ENCODE peak calls at places on chromosome 21, in five cellular contexts. Y, T, D, B and O are unnamed samples.

GRCh38 chr21:41899431-41900202 is 20.5 kb upstream of the PRDM15 start:
- DNase-seq in B (peak), D (no peak), Y (peak), T (no peak), O (no peak)

GRCh38 chr21:46413365-46413696 is 45.4 kb upstream of the DIP2A start:
- DNase-seq in Y (peak), D (no peak), B (no peak), T (no peak), O (no peak)

GRCh38 chr21:36079010-36079649 is 9.3 kb downstream of the CBR1 start:
- DNase-seq in T (peak), Y (no peak), B (peak), D (no peak), O (no peak)

GRCh38 chr21:42524341-42525227 is 10.9 kb downstream of the SLC37A1 start:
- DNase-seq in D (peak), T (peak), B (peak), Y (peak), O (no peak)

GRCh38 chr21:43300496-43301423 is 126.2 kb downstream of the SIK1 start:
- DNase-seq in T (peak), D (no peak), B (no peak), Y (no peak), O (no peak)

GRCh38 chr21:33428669-33429068 is 25.5 kb downstream of the IFNGR2 start:
- DNase-seq in Y (no peak), D (no peak), B (no peak), T (no peak), O (no peak)

GRCh38 chr21:42455196-42455595 is 40.8 kb downstream of the RSPH1 start:
- DNase-seq in T (no peak), Y (no peak), B (no peak), D (no peak), O (no peak)

GRCh38 chr21:33543505-33544129 is 779 bp downstream of the SON start:
- DNase-seq in T (peak), Y (peak), B (no peak), D (no peak), O (no peak)

GRCh38 chr21:31444061-31444460 is 100.0 kb upstream of the TIAM1 start:
- DNase-seq in T (no peak), B (peak), Y (no peak), D (no peak), O (peak)

GRCh38 chr21:32382108-32382601 is 10.7 kb downstream of the URB1 start:
- DNase-seq in B (no peak), D (peak), Y (no peak), T (no peak), O (peak)

GRCh38 chr21:36089946-36090345 is 20.1 kb downstream of the CBR1 start:
- DNase-seq in D (no peak), T (no peak), B (no peak), Y (no peak), O (no peak)

GRCh38 chr21:16046625-16047340 is 317.0 kb downstream of the USP25 start:
- DNase-seq in Y (no peak), B (no peak), T (peak), D (peak), O (no peak)

GRCh38 chr21:16084776-16085364 is 355.1 kb downstream of the USP25 start:
- DNase-seq in D (peak), B (no peak), T (peak), Y (peak), O (no peak)

GRCh38 chr21:24716306-24716918 is 890.9 kb downstream of the MRPL39 start:
- DNase-seq in T (no peak), Y (no peak), B (no peak), D (peak), O (peak)

GRCh38 chr21:46600978-46601377 is 3.9 kb downstream of the S100B start:
- DNase-seq in D (no peak), T (no peak), B (no peak), Y (no peak), O (no peak)

GRCh38 chr21:42414928-42415769 is 11.4 kb downstream of the UBASH3A start:
- DNase-seq in Y (no peak), T (peak), D (peak), B (peak), O (no peak)

GRCh38 chr21:42220138-42220701 is 1.3 kb downstream of the ABCG1 start:
- DNase-seq in B (peak), Y (peak), D (peak), T (peak), O (no peak)

GRCh38 chr21:32867587-32867986 is 96.0 kb upstream of the PAXBP1 start:
- DNase-seq in D (no peak), T (no peak), Y (no peak), B (no peak), O (no peak)

GRCh38 chr21:42254631-42255030 is 35.7 kb downstream of the ABCG1 start:
- DNase-seq in D (no peak), B (no peak), T (no peak), Y (no peak), O (no peak)

GRCh38 chr21:42624936-42625335 is 28.5 kb upstream of the PDE9A start:
- DNase-seq in D (no peak), B (no peak), T (no peak), Y (peak), O (no peak)

GRCh38 chr21:37195078-37195477 is 72.1 kb downstream of the VPS26C start:
- DNase-seq in B (no peak), Y (no peak), D (no peak), T (no peak), O (no peak)

GRCh38 chr21:42366292-42367010 is at the start of gene TFF1:
- DNase-seq in B (no peak), D (no peak), Y (no peak), T (peak), O (no peak)

GRCh38 chr21:43331111-43331961 is 95.6 kb downstream of the SIK1 start:
- DNase-seq in T (no peak), B (no peak), Y (no peak), D (no peak), O (no peak)

GRCh38 chr21:34936874-34937563 is 112.1 kb downstream of the RUNX1 start:
- DNase-seq in Y (no peak), B (no peak), D (no peak), T (no peak), O (no peak)

GRCh38 chr21:34939673-34940321 is 109.3 kb downstream of the RUNX1 start:
- DNase-seq in D (no peak), Y (no peak), T (no peak), B (no peak), O (no peak)

GRCh38 chr21:34935868-34936267 is 113.2 kb downstream of the RUNX1 start:
- DNase-seq in D (no peak), B (no peak), Y (no peak), T (no peak), O (no peak)

GRCh38 chr21:34936299-34936698 is 112.8 kb downstream of the RUNX1 start:
- DNase-seq in T (no peak), Y (no peak), B (no peak), D (no peak), O (no peak)

DNA sequence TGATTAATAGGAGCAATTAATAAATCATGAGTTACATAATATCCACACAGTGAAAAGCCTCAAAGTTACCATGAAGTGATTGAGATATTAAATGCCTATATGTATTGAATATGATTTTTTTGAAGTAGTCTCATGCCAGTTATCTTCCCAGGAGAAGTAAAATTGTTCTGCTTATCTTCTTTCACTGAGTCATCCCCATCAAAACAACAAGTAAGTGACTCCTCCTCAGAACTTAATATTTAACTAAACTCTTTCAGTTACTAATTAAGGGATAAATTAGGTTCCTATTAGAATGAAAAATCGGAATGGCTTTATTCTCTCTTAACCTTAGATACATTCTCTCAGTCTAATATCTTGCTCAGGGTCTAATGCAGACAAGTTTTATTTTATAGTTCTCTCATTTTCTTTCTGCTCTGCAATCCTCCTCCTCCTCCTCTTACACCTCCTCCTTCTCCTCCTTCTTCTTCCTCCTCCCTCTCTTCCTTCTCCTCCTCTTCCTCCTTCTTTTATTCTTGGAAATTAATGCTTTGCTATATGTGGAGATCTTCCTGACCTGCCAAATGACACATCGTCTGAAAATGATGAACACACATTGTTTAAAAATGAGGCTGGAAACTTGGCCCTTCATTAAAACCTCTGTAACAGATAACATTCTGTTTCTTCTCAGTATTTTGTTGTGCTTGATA is 110.9 kb downstream of the RUNX1 start:
- DNase-seq in B (no peak), T (peak), Y (no peak), D (peak), O (no peak)
- H3K4me3 ChIP-seq in B (no peak), T (no peak), Y (no peak), D (no peak), O (no peak)

DNA sequence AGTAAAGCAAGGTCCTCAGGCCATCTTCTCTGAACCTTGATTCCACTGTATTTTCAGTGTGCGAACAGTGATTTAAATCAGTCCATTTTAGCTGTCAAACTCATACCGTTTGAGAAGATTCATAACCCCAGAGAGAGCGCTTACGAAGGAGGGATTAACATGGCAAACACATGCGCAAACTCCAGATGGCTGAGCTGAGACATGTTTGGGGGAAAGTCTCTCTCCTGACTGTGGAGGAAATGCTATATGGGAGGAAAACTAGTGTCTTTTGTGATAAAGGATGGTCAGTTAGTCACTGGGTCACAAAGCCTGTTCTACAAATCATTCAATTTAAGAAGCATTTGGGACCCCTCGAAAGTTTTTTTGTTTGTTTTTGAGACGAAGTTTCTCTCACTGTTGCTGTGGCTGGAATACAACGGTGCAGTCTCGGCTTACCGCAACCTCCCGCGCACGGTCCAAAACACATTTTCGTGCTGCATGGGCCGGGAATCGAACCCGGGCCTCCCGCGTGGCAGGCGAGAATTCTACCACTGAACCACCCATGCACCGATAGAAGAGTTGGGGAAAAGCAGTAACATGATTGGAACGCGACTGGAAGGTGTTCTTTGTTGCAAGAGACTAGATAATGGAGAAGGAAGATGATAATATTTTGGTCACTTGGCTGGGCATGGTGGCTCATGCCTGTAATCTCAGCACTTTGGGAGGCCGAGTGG is 58.4 kb upstream of the CXADR start:
- DNase-seq in T (peak), Y (no peak), B (no peak), D (peak), O (peak)
- H3K4me3 ChIP-seq in T (peak), Y (no peak), B (no peak), D (no peak), O (no peak)

GRCh38 chr21:27026501-27026900 is 59.6 kb upstream of the ADAMTS5 start:
- DNase-seq in B (no peak), Y (no peak), D (no peak), T (no peak), O (no peak)

GRCh38 chr21:27024316-27024715 is 57.4 kb upstream of the ADAMTS5 start:
- DNase-seq in B (no peak), D (peak), Y (no peak), T (peak), O (peak)

GRCh38 chr21:27023186-27023585 is 56.3 kb upstream of the ADAMTS5 start:
- DNase-seq in Y (no peak), B (no peak), T (no peak), D (no peak), O (no peak)

GRCh38 chr21:27021801-27022200 is 54.9 kb upstream of the ADAMTS5 start:
- DNase-seq in D (no peak), B (no peak), T (no peak), Y (no peak), O (no peak)

DNA sequence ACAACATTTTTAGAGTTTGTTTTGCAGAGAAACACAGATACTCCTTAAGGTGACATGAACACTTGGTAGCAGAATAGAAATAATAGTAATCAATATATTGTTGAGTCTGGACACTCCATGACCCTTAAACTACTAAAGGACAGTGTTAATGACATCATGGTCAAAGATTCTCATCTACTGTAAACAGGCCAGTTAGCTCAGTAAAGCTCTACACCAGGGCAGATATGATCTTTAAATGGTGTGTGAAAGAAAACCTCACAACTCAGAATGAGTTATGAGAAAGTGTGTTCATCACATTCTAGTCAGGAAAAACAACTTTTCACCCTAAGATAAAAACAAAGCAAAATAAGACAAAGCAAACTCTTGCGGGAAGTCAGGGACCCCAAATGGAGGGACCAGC is 58.1 kb upstream of the ADAMTS5 start:
- DNase-seq in B (no peak), D (no peak), T (no peak), Y (no peak), O (no peak)
- H3K4me3 ChIP-seq in B (no peak), D (no peak), T (no peak), Y (no peak), O (no peak)

GRCh38 chr21:38359835-38360234 is 103.0 kb downstream of the KCNJ15 start:
- DNase-seq in B (no peak), T (no peak), D (no peak), Y (no peak), O (no peak)

GRCh38 chr21:38356898-38357297 is 100.1 kb downstream of the KCNJ15 start:
- DNase-seq in D (no peak), T (no peak), B (no peak), Y (no peak), O (no peak)

GRCh38 chr21:38358098-38358497 is 101.3 kb downstream of the KCNJ15 start:
- DNase-seq in B (no peak), D (no peak), T (no peak), Y (no peak), O (no peak)

GRCh38 chr21:38359090-38359489 is 102.3 kb downstream of the KCNJ15 start:
- DNase-seq in D (no peak), Y (no peak), B (no peak), T (no peak), O (no peak)

DNA sequence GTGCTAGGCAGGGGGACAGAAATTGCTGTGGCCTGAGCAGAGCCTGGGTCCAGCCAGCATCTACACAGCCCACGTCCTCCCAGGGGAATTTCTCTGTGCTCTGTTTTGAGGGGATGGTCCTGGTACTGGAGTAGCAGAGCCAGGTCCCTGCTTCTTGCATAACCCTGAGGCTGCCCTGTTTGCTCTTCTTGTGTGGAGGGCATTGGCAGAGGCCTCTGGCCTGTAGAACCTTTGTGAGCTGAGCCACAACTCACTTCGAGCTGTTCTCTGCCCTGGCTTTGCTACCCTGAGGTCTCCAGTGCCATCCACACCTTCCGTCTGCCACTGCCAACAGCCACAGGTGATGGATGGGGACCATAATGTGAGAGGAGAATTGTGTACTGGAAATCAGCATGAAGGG is 101.9 kb downstream of the KCNJ15 start:
- DNase-seq in Y (no peak), D (no peak), B (no peak), T (no peak), O (no peak)
- H3K4me3 ChIP-seq in Y (no peak), D (no peak), B (no peak), T (no peak), O (no peak)

GRCh38 chr21:44484498-44485253 is 29.4 kb downstream of the LRRC3 start:
- DNase-seq in B (no peak), Y (no peak), T (no peak), D (no peak), O (no peak)

GRCh38 chr21:44485254-44485793 is 30.0 kb downstream of the LRRC3 start:
- DNase-seq in B (peak), T (no peak), D (peak), Y (no peak), O (no peak)

GRCh38 chr21:44487831-44488230 is 32.5 kb downstream of the LRRC3 start:
- DNase-seq in B (peak), D (peak), T (peak), Y (no peak), O (no peak)

GRCh38 chr21:44485796-44486195 is 30.5 kb downstream of the LRRC3 start:
- DNase-seq in B (no peak), D (no peak), Y (no peak), T (no peak), O (no peak)

GRCh38 chr21:44486302-44486701 is 31.0 kb downstream of the LRRC3 start:
- DNase-seq in B (no peak), T (no peak), D (no peak), Y (no peak), O (no peak)
- H3K4me3 ChIP-seq in B (no peak), T (no peak), D (no peak), Y (no peak), O (no peak)

DNA sequence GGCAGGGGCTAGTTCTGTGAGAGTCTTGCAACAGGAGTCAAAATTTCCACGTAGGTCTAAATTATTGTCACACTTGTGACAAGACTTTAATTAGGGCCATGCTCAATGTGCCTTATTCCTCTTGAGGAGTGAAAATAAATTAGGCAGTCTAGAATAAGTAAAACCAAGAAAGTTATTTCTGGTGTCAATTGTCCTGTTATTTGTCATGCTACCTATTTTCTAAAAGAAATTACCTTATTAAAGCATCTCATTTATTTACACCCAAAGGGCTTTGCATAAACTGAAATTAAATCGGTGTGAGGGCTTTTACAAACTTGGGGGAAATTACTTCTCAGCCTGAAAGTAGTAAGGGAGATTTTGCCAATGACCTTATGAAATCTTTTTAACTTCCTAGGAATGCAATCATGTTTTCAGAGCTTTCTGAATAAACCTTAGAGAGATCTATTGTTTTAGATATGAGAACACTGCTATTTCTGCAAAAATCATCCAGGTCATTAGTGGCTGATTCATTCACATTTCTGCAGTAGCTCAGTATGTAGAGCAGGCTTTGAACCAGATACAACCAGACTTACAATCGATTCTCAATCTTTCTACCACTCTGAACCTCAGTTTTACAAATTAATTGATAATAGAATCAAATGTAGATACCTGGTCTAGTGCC is 221.2 kb upstream of the SAMSN1 start:
- DNase-seq in B (no peak), D (no peak), Y (no peak), T (no peak), O (no peak)
- H3K4me3 ChIP-seq in B (no peak), D (no peak), Y (no peak), T (no peak), O (no peak)

GRCh38 chr21:28770867-28771661 is 221.6 kb downstream of the LTN1 start:
- DNase-seq in D (no peak), Y (peak), T (no peak), B (no peak), O (no peak)
- H3K4me3 ChIP-seq in D (no peak), Y (no peak), T (no peak), B (no peak), O (no peak)